ENCODE peak calls at places on chromosomes 5 and 9, in seven cellular contexts. D, B, X, V, O, W and A are unnamed samples.
A peak's percentile ranks its signal among the peaks of the same experiment; 100 is the strongest.

GRCh38 chr9:76559283-76559682 is 100.3 kb downstream of the GCNT1 start:
- DNase-seq in D (peak; percentile 36), B (no peak), X (no peak), V (no peak), O (no peak), W (no peak), A (no peak)

GRCh38 chr9:127279717-127280285 is 15.2 kb downstream of the GARNL3 start:
- DNase-seq in D (no peak), B (no peak), X (no peak), V (no peak), O (peak; percentile 45), W (no peak), A (no peak)

GRCh38 chr5:170439246-170439943 is 50.2 kb upstream of the KCNMB1 start:
- DNase-seq in D (no peak), B (no peak), X (no peak), V (no peak), O (no peak), W (no peak), A (no peak)

GRCh38 chr5:170297589-170298462 is at the start of gene LCP2:
- DNase-seq in D (no peak), B (no peak), X (no peak), V (no peak), O (no peak), W (peak; percentile 47), A (no peak)

GRCh38 chr5:57772512-57772911 is 289.9 kb upstream of the ACTBL2 start:
- DNase-seq in D (peak; percentile 12), B (no peak), X (no peak), V (no peak), O (no peak), W (no peak), A (no peak)

GRCh38 chr5:119330367-119331183 is 25.2 kb upstream of the TNFAIP8 start:
- DNase-seq in D (no peak), B (no peak), X (no peak), V (no peak), O (no peak), W (no peak), A (peak; percentile 39)

GRCh38 chr9:3912260-3912659 is 386.5 kb upstream of the RFX3 start:
- DNase-seq in D (peak; percentile 50), B (peak; percentile 35), X (no peak), V (peak; percentile 17), O (no peak), W (no peak), A (no peak)

GRCh38 chr5:139658928-139659667 is 10.9 kb downstream of the CXXC5 start:
- DNase-seq in D (peak; percentile 63), B (peak; percentile 63), X (peak; percentile 68), V (peak; percentile 78), O (peak; percentile 68), W (no peak), A (peak; percentile 87)

GRCh38 chr5:78649220-78649700 is 688 bp upstream of the LHFPL2 start:
- DNase-seq in D (peak; percentile 51), B (peak; percentile 37), X (no peak), V (peak; percentile 51), O (no peak), W (peak; percentile 39), A (peak; percentile 29)

GRCh38 chr9:98791147-98792095 is 4.9 kb downstream of the ANKS6 start:
- DNase-seq in D (peak; percentile 97), B (peak; percentile 84), X (peak; percentile 89), V (peak; percentile 96), O (peak; percentile 73), W (peak; percentile 86), A (peak; percentile 97)

GRCh38 chr9:128946945-128947422 is 419 bp downstream of the DOLK start:
- DNase-seq in D (peak; percentile 43), B (peak; percentile 22), X (no peak), V (peak; percentile 31), O (no peak), W (no peak), A (peak; percentile 38)

GRCh38 chr5:176203086-176203485 is 35.1 kb upstream of the SIMC1 start:
- DNase-seq in D (no peak), B (no peak), X (no peak), V (no peak), O (no peak), W (no peak), A (no peak)

GRCh38 chr9:131255731-131256197 is 20.5 kb downstream of the FAM78A start:
- DNase-seq in D (no peak), B (no peak), X (no peak), V (no peak), O (no peak), W (no peak), A (no peak)
- H3K4me3 ChIP-seq in D (no peak overlapping the region), B (no peak overlapping the region), X (no peak overlapping the region), V (no peak overlapping the region), O (no peak overlapping the region), W (no peak overlapping the region), A (no peak overlapping the region)

GRCh38 chr5:130267926-130268325 is 363.7 kb downstream of the CHSY3 start:
- DNase-seq in D (no peak), B (no peak), X (no peak), V (no peak), O (no peak), W (no peak), A (no peak)
- TF ChIP-seq CTCF in D (no peak), B (no peak), X (no peak), V (no peak), O (no peak), W (no peak), A (no peak)

GRCh38 chr5:17810734-17811133 is 176.5 kb downstream of the TAF11L14 start:
- DNase-seq in D (no peak), B (no peak), X (no peak), V (no peak), O (no peak), W (no peak), A (no peak)
- H3K4me3 ChIP-seq in D (no peak overlapping the region), B (no peak overlapping the region), X (no peak overlapping the region), V (no peak overlapping the region), O (no peak overlapping the region), W (no peak overlapping the region), A (no peak overlapping the region)

GRCh38 chr9:115425614-115426013 is 307.7 kb upstream of the TNC start:
- DNase-seq in D (no peak), B (no peak), X (no peak), V (no peak), O (no peak), W (peak; percentile 37), A (no peak)
- TF ChIP-seq CTCF in D (no peak), B (no peak), X (no peak), V (no peak), O (no peak), W (no peak), A (no peak)